ENCODE peak calls at places on chromosomes 3 and 15, in five cellular contexts. G, H, V, U and M are unnamed samples.
A peak's percentile ranks its signal among the peaks of the same experiment; 100 is the strongest.

GRCh38 chr15:75178171-75178937 is 23.3 kb upstream of the C15orf39 start:
- DNase-seq in G (peak; percentile 43), H (peak; percentile 72), V (no peak), U (peak; percentile 85), M (no peak)

GRCh38 chr3:21515417-21515816 is 235.6 kb downstream of the ZNF385D start:
- DNase-seq in G (no peak), H (no peak), V (no peak), U (no peak), M (no peak)

GRCh38 chr3:142577701-142578308 is 728 bp downstream of the ATR start:
- DNase-seq in G (no peak), H (no peak), V (no peak), U (no peak), M (no peak)

GRCh38 chr15:25690673-25691543 is 172.2 kb downstream of the ATP10A start:
- DNase-seq in G (no peak), H (no peak), V (no peak), U (no peak), M (peak; percentile 55)

GRCh38 chr15:31236184-31237041 is 90.2 kb upstream of the KLF13 start:
- DNase-seq in G (peak; percentile 89), H (peak; percentile 71), V (peak; percentile 59), U (peak; percentile 61), M (no peak)

GRCh38 chr3:112407888-112408702 is 75.1 kb downstream of the CD200 start:
- DNase-seq in G (no peak), H (no peak), V (no peak), U (no peak), M (no peak)

GRCh38 chr15:83653639-83654378 is at the start of gene ADAMTSL3:
- DNase-seq in G (peak; percentile 84), H (peak; percentile 66), V (peak; percentile 87), U (no peak), M (peak; percentile 72)

GRCh38 chr3:79361748-79362378 is 405.9 kb downstream of the ROBO1 start:
- DNase-seq in G (no peak), H (no peak), V (no peak), U (no peak), M (no peak)

GRCh38 chr3:9087831-9088413 is 124.7 kb upstream of the RAD18 start:
- DNase-seq in G (peak; percentile 22), H (no peak), V (no peak), U (no peak), M (no peak)

GRCh38 chr3:157493627-157494550 is 9.3 kb downstream of the VEPH1 start:
- DNase-seq in G (no peak), H (no peak), V (no peak), U (no peak), M (no peak)

GRCh38 chr3:171270541-171270940 is 189.7 kb downstream of the TNIK start:
- DNase-seq in G (no peak), H (no peak), V (no peak), U (no peak), M (no peak)

GRCh38 chr3:61333562-61333961 is 82.3 kb upstream of the FHIT start:
- DNase-seq in G (no peak), H (no peak), V (no peak), U (no peak), M (no peak)

GRCh38 chr15:39312984-39313383 is 267.9 kb upstream of the THBS1 start:
- DNase-seq in G (peak; percentile 21), H (peak; percentile 63), V (peak; percentile 13), U (no peak), M (no peak)

GRCh38 chr15:68318008-68318835 is 40.7 kb downstream of the FEM1B start:
- DNase-seq in G (no peak), H (no peak), V (no peak), U (peak; percentile 32), M (peak; percentile 42)

GRCh38 chr15:70507772-70508351 is 255.5 kb downstream of the UACA start:
- DNase-seq in G (no peak), H (no peak), V (no peak), U (peak; percentile 84), M (no peak)

GRCh38 chr15:66608159-66608558 is 42.4 kb upstream of the LCTL start:
- DNase-seq in G (no peak), H (no peak), V (no peak), U (no peak), M (no peak)

GRCh38 chr15:66609876-66610275 is 44.1 kb upstream of the LCTL start:
- DNase-seq in G (no peak), H (no peak), V (no peak), U (peak; percentile 39), M (no peak)

GRCh38 chr15:66614456-66615174 is 48.8 kb upstream of the LCTL start:
- DNase-seq in G (no peak), H (no peak), V (no peak), U (no peak), M (no peak)

GRCh38 chr15:66613743-66614142 is 47.9 kb upstream of the LCTL start:
- DNase-seq in G (no peak), H (no peak), V (no peak), U (peak; percentile 61), M (no peak)

GRCh38 chr15:66611257-66612053 is 45.7 kb upstream of the LCTL start:
- DNase-seq in G (no peak), H (no peak), V (peak; percentile 76), U (peak; percentile 47), M (no peak)
- TF ChIP-seq POLR2A in G (no peak), H (no peak), V (no peak), U (no peak), M (no peak)

GRCh38 chr3:196177967-196178366 is 33.2 kb downstream of the ZDHHC19 start:
- DNase-seq in G (no peak), H (peak; percentile 71), V (no peak), U (no peak), M (no peak)
- H3K4me3 ChIP-seq in G (no peak overlapping the region), H (no peak overlapping the region), V (no peak overlapping the region), U (no peak overlapping the region), M (no peak overlapping the region)

GRCh38 chr3:150372320-150373118 is 35.6 kb upstream of the TSC22D2 start:
- DNase-seq in G (no peak), H (no peak), V (no peak), U (no peak), M (no peak)
- H3K27ac ChIP-seq in G (peak overlapping the region; percentile 15), H (peak overlapping the region; percentile 79), V (peak overlapping the region; percentile 64), U (peak overlapping the region; percentile 77), M (peak overlapping the region; percentile 34)

GRCh38 chr15:34342737-34343575 is at the start of the genes NOP10 and NUTM1:
- DNase-seq in G (peak; percentile 91), H (peak; percentile 93), V (peak; percentile 89), U (peak; percentile 97), M (peak; percentile 95)
- TF ChIP-seq POLR2A in G (no peak), H (peak; percentile 85), V (peak; percentile 86), U (peak; percentile 66), M (peak; percentile 53)

GRCh38 chr15:93041159-93041547 is 47.9 kb downstream of the RGMA start:
- DNase-seq in G (no peak), H (no peak), V (no peak), U (peak; percentile 41), M (peak; percentile 32)

GRCh38 chr15:93042211-93042610 is 46.8 kb downstream of the RGMA start:
- DNase-seq in G (no peak), H (no peak), V (no peak), U (peak; percentile 17), M (no peak)

GRCh38 chr15:93043621-93044300 is 45.2 kb downstream of the RGMA start:
- DNase-seq in G (no peak), H (no peak), V (no peak), U (peak; percentile 64), M (no peak)

GRCh38 chr15:93044301-93045190 is 44.5 kb downstream of the RGMA start:
- DNase-seq in G (no peak), H (no peak), V (no peak), U (no peak), M (no peak)

DNA sequence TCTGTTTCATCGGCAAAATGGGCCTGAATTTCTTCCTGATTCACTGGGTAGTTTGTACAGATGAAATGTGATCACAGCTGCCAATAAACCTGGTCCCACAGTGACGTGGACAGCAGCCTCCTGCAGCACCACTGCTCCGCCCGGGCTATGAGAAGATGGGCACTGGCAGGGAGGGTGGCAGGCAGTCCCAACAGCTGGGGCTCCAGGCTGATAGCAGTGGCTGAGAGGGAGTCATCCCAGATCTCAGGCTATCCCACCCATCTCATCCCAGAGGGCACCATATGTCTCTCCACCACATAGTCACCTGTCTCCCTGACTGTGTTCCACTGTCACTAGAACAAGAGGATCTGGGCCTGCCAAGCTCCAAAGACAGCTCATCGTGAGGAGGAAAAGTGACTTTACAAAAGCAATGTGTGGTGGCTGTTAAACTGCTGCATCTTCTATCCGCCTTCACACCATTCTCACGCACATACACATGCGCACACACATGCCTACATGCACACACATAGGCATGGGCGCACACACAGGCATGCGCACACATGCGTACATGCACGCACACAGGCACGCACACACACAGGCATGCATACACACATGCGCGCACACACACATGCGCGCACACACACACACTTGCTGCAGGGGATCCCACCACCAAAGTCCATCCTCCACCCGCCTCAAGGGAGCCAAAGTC is 46.2 kb downstream of the RGMA start:
- DNase-seq in G (no peak), H (no peak), V (no peak), U (peak; percentile 56), M (peak; percentile 39)
- H3K4me3 ChIP-seq in G (no peak overlapping the region), H (no peak overlapping the region), V (no peak overlapping the region), U (no peak overlapping the region), M (no peak overlapping the region)

DNA sequence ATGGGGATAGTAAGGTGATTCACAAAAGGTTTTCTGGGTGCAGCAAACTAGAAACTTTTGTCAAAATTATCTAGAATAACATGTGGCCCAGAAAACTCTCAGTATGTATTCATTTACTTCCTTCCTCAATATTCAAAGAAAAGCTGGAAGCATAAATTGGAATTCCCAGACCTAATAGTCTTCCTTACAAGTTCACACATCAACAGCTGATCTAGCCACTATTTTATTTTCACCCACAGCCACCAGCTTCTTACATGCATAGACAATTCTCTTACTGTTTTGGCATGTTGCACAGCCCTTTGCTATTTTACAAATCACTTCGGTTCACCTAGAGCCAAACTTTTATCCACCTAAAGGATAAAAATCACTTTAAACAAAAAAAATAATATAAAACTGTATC is 647.8 kb upstream of the CCDC54 start:
- DNase-seq in G (no peak), H (no peak), V (no peak), U (no peak), M (no peak)
- H3K27ac ChIP-seq in G (no peak overlapping the region), H (no peak overlapping the region), V (no peak overlapping the region), U (no peak overlapping the region), M (no peak overlapping the region)

GRCh38 chr3:40079845-40080240 is 229.7 kb upstream of the EIF1B start:
- DNase-seq in G (no peak), H (no peak), V (no peak), U (no peak), M (no peak)
- TF ChIP-seq POLR2A in G (no peak), H (no peak), V (no peak), U (no peak), M (no peak)

DNA sequence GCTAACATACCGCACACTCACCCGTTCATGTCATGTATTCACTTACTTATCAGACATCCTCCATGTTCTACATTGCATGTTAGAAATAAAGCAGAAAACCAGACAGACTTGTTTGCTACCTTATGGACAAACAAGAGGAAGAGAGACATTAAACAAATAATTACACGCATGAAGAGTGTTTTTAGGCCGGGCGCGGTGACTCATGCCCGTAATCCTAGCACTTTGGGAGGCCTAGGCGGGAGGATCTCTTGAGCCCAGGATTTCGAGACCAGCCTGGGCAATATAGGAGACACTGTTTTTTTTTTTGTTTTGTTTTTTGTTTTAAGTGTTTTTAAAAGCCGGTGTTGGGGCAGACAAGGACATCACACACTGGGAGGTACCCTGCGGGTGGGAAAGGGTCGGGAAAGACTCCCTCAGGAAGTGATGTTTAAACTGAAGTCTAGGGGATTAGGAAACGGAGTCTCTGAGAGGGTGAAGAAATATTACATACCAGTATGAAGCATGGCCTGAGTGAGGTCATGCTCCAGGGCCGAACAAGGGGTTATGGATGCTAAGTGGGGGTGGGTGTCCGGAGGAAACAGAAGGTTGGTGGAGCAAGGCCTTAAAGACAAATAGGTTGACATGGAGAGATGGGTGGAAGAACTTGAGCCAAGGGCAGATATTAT is 2.1 kb upstream of the USP3 start:
- DNase-seq in G (no peak), H (peak; percentile 52), V (no peak), U (no peak), M (no peak)
- H3K4me3 ChIP-seq in G (no peak overlapping the region), H (no peak overlapping the region), V (no peak overlapping the region), U (no peak overlapping the region), M (no peak overlapping the region)